ENCODE peak calls at places on chromosome 17, in seven cellular contexts. T, C, W, A, P, Y and Z are unnamed samples.

GRCh38 chr17:16287563-16288027 is 65.7 kb downstream of the CENPV start:
- DNase-seq in T (no peak), C (no peak), W (no peak), A (no peak), P (no peak), Y (peak; percentile 46), Z (no peak)

GRCh38 chr17:50944054-50944901 is 78.1 kb upstream of the TOB1 start:
- DNase-seq in T (peak; percentile 91), C (no peak), W (peak; percentile 60), A (no peak), P (peak; percentile 84), Y (no peak), Z (peak; percentile 98)

GRCh38 chr17:2337811-2338657 is 733 bp downstream of the SGSM2 start:
- DNase-seq in T (peak; percentile 82), C (no peak), W (peak; percentile 66), A (no peak), P (peak; percentile 67), Y (no peak), Z (peak; percentile 65)

GRCh38 chr17:41082565-41083136 is 1.3 kb upstream of the KRTAP4-7 start:
- DNase-seq in T (no peak), C (no peak), W (no peak), A (no peak), P (no peak), Y (no peak), Z (no peak)

GRCh38 chr17:6710317-6710716 is 2.9 kb downstream of the SLC13A5 start:
- DNase-seq in T (no peak), C (no peak), W (no peak), A (no peak), P (no peak), Y (no peak), Z (no peak)

GRCh38 chr17:82937411-82938371 is 97.9 kb upstream of the ZNF750 start:
- DNase-seq in T (no peak), C (no peak), W (no peak), A (no peak), P (no peak), Y (no peak), Z (no peak)

GRCh38 chr17:74671031-74671771 is 41.5 kb downstream of the CD300LF start:
- DNase-seq in T (peak; percentile 95), C (peak; percentile 26), W (peak; percentile 89), A (no peak), P (peak; percentile 77), Y (peak; percentile 20), Z (peak; percentile 84)

GRCh38 chr17:42767512-42767911 is 5.7 kb upstream of the VPS25 start:
- DNase-seq in T (no peak), C (no peak), W (no peak), A (no peak), P (no peak), Y (no peak), Z (no peak)